ENCODE peak calls at places on chromosome 22, in seven cellular contexts. One of them, this sample, is unnamed.

GRCh38 chr22:41664951-41665350 is 23.7 kb downstream of the SNU13 start:
- DNase-seq in HCT116: no peak
- DNase-seq in H1: no peak
- DNase-seq in HepG2: no peak
- DNase-seq in GM12878: no peak
- DNase-seq in SK-N-SH: no peak
- DNase-seq in K562: no peak
- DNase-seq in this sample: no peak

GRCh38 chr22:46209262-46209661 is 40.8 kb downstream of the CDPF1 start:
- DNase-seq in GM12878: no peak
- DNase-seq in HepG2: no peak
- DNase-seq in SK-N-SH: no peak
- DNase-seq in H1: no peak
- DNase-seq in HCT116: no peak
- DNase-seq in K562: no peak
- DNase-seq in this sample: no peak

GRCh38 chr22:34972498-34972897 is 93.5 kb upstream of the ISX start:
- DNase-seq in K562: no peak
- DNase-seq in GM12878: no peak
- DNase-seq in H1: peak
- DNase-seq in HepG2: no peak
- DNase-seq in SK-N-SH: no peak
- DNase-seq in HCT116: no peak
- DNase-seq in this sample: no peak

GRCh38 chr22:43852605-43853327 is 9.5 kb downstream of the SULT4A1 start:
- DNase-seq in SK-N-SH: no peak
- DNase-seq in K562: no peak
- DNase-seq in GM12878: no peak
- DNase-seq in H1: no peak
- DNase-seq in HepG2: no peak
- DNase-seq in HCT116: no peak
- DNase-seq in this sample: no peak

GRCh38 chr22:28018461-28018927 is 99.4 kb upstream of the PITPNB start:
- DNase-seq in SK-N-SH: no peak
- DNase-seq in K562: no peak
- DNase-seq in GM12878: no peak
- DNase-seq in HCT116: no peak
- DNase-seq in H1: no peak
- DNase-seq in HepG2: no peak
- DNase-seq in this sample: no peak

GRCh38 chr22:16949561-16949960 is 58.5 kb downstream of the GAB4 start:
- DNase-seq in H1: no peak
- DNase-seq in HCT116: peak
- DNase-seq in HepG2: no peak
- DNase-seq in K562: no peak
- DNase-seq in SK-N-SH: no peak
- DNase-seq in GM12878: peak
- DNase-seq in this sample: no peak

GRCh38 chr22:23068096-23068831 is 2.1 kb upstream of the GNAZ start:
- DNase-seq in K562: no peak
- DNase-seq in HCT116: no peak
- DNase-seq in SK-N-SH: no peak
- DNase-seq in H1: no peak
- DNase-seq in HepG2: no peak
- DNase-seq in GM12878: no peak
- DNase-seq in this sample: no peak

GRCh38 chr22:50521710-50522109 is 3.7 kb downstream of the SCO2 start:
- DNase-seq in K562: no peak
- DNase-seq in H1: no peak
- DNase-seq in HCT116: no peak
- DNase-seq in HepG2: no peak
- DNase-seq in GM12878: no peak
- DNase-seq in SK-N-SH: no peak
- DNase-seq in this sample: no peak

GRCh38 chr22:42803454-42803853 is 53.6 kb downstream of the ARFGAP3 start:
- DNase-seq in GM12878: no peak
- DNase-seq in SK-N-SH: peak
- DNase-seq in HepG2: no peak
- DNase-seq in K562: no peak
- DNase-seq in HCT116: no peak
- DNase-seq in H1: no peak
- DNase-seq in this sample: no peak

GRCh38 chr22:37206118-37206840 is 6.0 kb downstream of the SSTR3 start:
- DNase-seq in HCT116: no peak
- DNase-seq in SK-N-SH: no peak
- DNase-seq in GM12878: no peak
- DNase-seq in H1: no peak
- DNase-seq in K562: no peak
- DNase-seq in HepG2: no peak
- DNase-seq in this sample: no peak

GRCh38 chr22:45302047-45302446 is 7.7 kb upstream of the FAM118A start:
- DNase-seq in H1: no peak
- DNase-seq in HepG2: peak
- DNase-seq in K562: no peak
- DNase-seq in HCT116: no peak
- DNase-seq in SK-N-SH: no peak
- DNase-seq in GM12878: no peak
- DNase-seq in this sample: no peak

GRCh38 chr22:23257889-23258825 is 77.8 kb downstream of the BCR start:
- DNase-seq in K562: peak
- DNase-seq in HepG2: no peak
- DNase-seq in HCT116: no peak
- DNase-seq in H1: no peak
- DNase-seq in GM12878: no peak
- DNase-seq in SK-N-SH: no peak
- DNase-seq in this sample: no peak

GRCh38 chr22:18126606-18127005 is 16.0 kb downstream of the TUBA8 start:
- DNase-seq in HCT116: no peak
- DNase-seq in SK-N-SH: no peak
- DNase-seq in H1: no peak
- DNase-seq in GM12878: no peak
- DNase-seq in K562: no peak
- DNase-seq in HepG2: no peak
- DNase-seq in this sample: no peak

GRCh38 chr22:46122511-46122971 is 27.8 kb upstream of the PPARA start:
- DNase-seq in K562: peak
- DNase-seq in H1: peak
- DNase-seq in HCT116: peak
- DNase-seq in SK-N-SH: peak
- DNase-seq in HepG2: peak
- DNase-seq in GM12878: no peak
- DNase-seq in this sample: peak

GRCh38 chr22:38273135-38273761 is 438 bp upstream of the TMEM184B start:
- DNase-seq in K562: no peak
- DNase-seq in HCT116: no peak
- DNase-seq in GM12878: no peak
- DNase-seq in HepG2: no peak
- DNase-seq in SK-N-SH: no peak
- DNase-seq in H1: no peak
- DNase-seq in this sample: no peak

GRCh38 chr22:37187552-37187890 is 526 bp downstream of the C1QTNF6 start:
- DNase-seq in H1: no peak
- DNase-seq in GM12878: no peak
- DNase-seq in K562: no peak
- DNase-seq in HCT116: no peak
- DNase-seq in SK-N-SH: peak
- DNase-seq in HepG2: no peak
- DNase-seq in this sample: no peak

GRCh38 chr22:22924369-22925145 is 36.9 kb downstream of the IGLL5 start:
- DNase-seq in HCT116: no peak
- DNase-seq in GM12878: no peak
- DNase-seq in HepG2: no peak
- DNase-seq in K562: peak
- DNase-seq in SK-N-SH: no peak
- DNase-seq in H1: no peak
- DNase-seq in this sample: no peak

GRCh38 chr22:37169947-37170688 is 17.9 kb downstream of the C1QTNF6 start:
- DNase-seq in H1: no peak
- DNase-seq in HCT116: no peak
- DNase-seq in HepG2: no peak
- DNase-seq in K562: no peak
- DNase-seq in GM12878: no peak
- DNase-seq in SK-N-SH: no peak
- DNase-seq in this sample: no peak

GRCh38 chr22:48630444-48630777 is 1197.3 kb downstream of the BRD1 start:
- DNase-seq in SK-N-SH: no peak
- DNase-seq in H1: no peak
- DNase-seq in HepG2: no peak
- DNase-seq in K562: no peak
- DNase-seq in GM12878: no peak
- DNase-seq in HCT116: no peak
- DNase-seq in this sample: no peak

GRCh38 chr22:49833340-49834007 is 5.8 kb upstream of the BRD1 start:
- DNase-seq in H1: no peak
- DNase-seq in HepG2: no peak
- DNase-seq in GM12878: no peak
- DNase-seq in HCT116: peak
- DNase-seq in K562: no peak
- DNase-seq in SK-N-SH: no peak
- DNase-seq in this sample: peak

GRCh38 chr22:28670153-28670552 is 9.5 kb downstream of the TTC28 start:
- DNase-seq in SK-N-SH: no peak
- DNase-seq in H1: no peak
- DNase-seq in HepG2: no peak
- DNase-seq in K562: no peak
- DNase-seq in HCT116: no peak
- DNase-seq in GM12878: no peak
- DNase-seq in this sample: no peak

GRCh38 chr22:44348963-44349950 is 36.5 kb upstream of the SHISAL1 start:
- DNase-seq in SK-N-SH: peak
- DNase-seq in GM12878: no peak
- DNase-seq in H1: no peak
- DNase-seq in K562: no peak
- DNase-seq in HCT116: no peak
- DNase-seq in HepG2: no peak
- DNase-seq in this sample: no peak

GRCh38 chr22:49971232-49972162 is 10.9 kb downstream of the PIM3 start:
- DNase-seq in HCT116: no peak
- DNase-seq in GM12878: no peak
- DNase-seq in SK-N-SH: peak
- DNase-seq in K562: peak
- DNase-seq in HepG2: no peak
- DNase-seq in H1: peak
- DNase-seq in this sample: peak

GRCh38 chr22:47457509-47458300 is 695.3 kb downstream of the TBC1D22A start:
- DNase-seq in SK-N-SH: no peak
- DNase-seq in GM12878: no peak
- DNase-seq in HepG2: no peak
- DNase-seq in HCT116: no peak
- DNase-seq in H1: no peak
- DNase-seq in K562: no peak
- DNase-seq in this sample: no peak
- TF ChIP-seq JUND in SK-N-SH: no peak
- TF ChIP-seq JUND in GM12878: no peak
- TF ChIP-seq JUND in HepG2: no peak
- TF ChIP-seq JUND in HCT116: no peak
- TF ChIP-seq JUND in H1: no peak
- TF ChIP-seq JUND in K562: no peak
- TF ChIP-seq JUND in this sample: no peak

DNA sequence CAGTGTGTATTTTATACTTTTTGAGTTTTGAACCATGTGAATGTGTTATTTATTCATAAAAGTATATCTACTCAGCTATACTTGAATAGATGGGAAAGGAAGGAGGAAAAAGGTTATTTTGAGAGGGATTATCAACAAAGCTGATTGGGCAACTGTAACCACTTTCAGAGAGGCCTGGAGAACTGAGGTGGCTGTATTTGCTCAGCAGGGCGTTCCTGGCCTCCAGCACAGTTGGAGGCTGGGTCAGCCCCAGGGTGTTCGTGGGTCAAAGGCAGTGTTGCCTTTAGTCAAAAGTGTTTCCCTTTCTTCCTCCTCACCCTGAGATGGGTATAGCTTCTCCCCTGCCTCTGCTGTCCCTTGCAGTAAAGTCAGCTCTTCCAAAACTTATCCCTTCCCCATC is 26.7 kb downstream of the ASCC2 start:
- DNase-seq in SK-N-SH: no peak
- DNase-seq in HCT116: no peak
- DNase-seq in HepG2: peak
- DNase-seq in K562: no peak
- DNase-seq in GM12878: no peak
- DNase-seq in H1: no peak
- DNase-seq in this sample: no peak
- TF ChIP-seq JUND in SK-N-SH: no peak
- TF ChIP-seq JUND in HCT116: no peak
- TF ChIP-seq JUND in HepG2: no peak
- TF ChIP-seq JUND in K562: no peak
- TF ChIP-seq JUND in GM12878: no peak
- TF ChIP-seq JUND in H1: no peak
- TF ChIP-seq JUND in this sample: no peak

DNA sequence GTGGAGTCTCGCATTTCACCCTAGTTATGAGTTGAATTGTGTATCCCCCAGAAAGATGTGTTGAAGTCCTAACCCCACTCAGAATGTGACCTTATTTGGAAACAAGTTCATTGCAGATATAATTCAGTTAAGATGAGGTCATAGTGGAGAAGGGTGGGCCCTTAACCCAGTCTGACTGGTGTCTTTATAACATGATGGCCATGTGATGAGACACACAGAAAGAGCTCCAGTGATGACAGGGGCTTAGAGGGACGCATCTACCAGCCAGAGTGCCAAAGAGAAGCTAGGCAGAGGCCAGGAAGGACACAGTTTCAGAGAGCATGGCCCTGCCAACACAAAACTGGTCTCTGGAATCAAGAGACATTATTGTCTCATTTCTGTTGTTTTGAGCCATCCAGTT is 50.3 kb downstream of the LARGE1 start:
- DNase-seq in HCT116: no peak
- DNase-seq in SK-N-SH: no peak
- DNase-seq in H1: no peak
- DNase-seq in HepG2: peak
- DNase-seq in GM12878: no peak
- DNase-seq in K562: no peak
- DNase-seq in this sample: no peak
- TF ChIP-seq JUND in HCT116: no peak
- TF ChIP-seq JUND in SK-N-SH: no peak
- TF ChIP-seq JUND in H1: no peak
- TF ChIP-seq JUND in HepG2: no peak
- TF ChIP-seq JUND in GM12878: no peak
- TF ChIP-seq JUND in K562: no peak
- TF ChIP-seq JUND in this sample: no peak

DNA sequence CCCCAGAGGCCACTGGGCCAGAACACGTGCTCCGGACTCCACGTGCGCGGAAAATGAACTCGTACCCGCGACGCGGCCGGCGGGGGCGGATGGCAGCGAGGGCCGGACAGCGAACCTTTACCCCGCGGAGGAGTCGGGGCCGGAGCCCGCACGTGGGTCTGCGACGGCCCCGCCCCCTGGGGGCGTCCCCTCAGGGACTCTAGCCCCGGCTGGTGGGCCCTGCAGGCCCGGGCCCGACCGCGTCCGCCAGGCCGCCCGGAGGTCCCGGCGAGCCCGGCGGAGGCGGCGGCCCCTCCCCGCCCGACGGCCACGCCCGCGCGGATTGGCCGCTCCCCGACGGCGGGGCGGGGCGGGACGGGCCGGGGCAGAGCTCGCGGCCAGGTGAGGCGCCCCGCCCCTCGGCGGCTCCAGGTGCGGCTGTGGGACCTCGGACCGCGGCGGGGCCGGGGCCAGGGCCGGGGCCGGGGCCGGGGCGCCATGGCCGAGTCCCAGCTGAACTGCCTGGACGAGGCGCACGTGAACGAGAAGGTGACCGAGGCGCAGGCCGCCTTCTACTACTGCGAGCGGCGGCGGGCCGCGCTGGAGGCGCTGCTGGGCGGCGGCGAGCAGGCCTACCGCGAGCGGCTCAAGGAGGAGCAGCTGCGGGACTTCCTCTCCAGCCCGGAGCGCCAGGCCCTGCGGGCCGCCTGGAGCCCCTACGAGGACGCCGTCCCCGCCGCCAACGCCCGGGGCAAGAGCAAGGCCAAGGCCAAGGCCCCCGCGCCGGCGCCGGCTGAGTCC is at the start of gene FAM83F:
- DNase-seq in SK-N-SH: no peak
- DNase-seq in HepG2: no peak
- DNase-seq in H1: peak
- DNase-seq in K562: no peak
- DNase-seq in GM12878: no peak
- DNase-seq in HCT116: peak
- DNase-seq in this sample: peak
- TF ChIP-seq JUND in SK-N-SH: no peak
- TF ChIP-seq JUND in HepG2: no peak
- TF ChIP-seq JUND in H1: no peak
- TF ChIP-seq JUND in K562: no peak
- TF ChIP-seq JUND in GM12878: no peak
- TF ChIP-seq JUND in HCT116: no peak
- TF ChIP-seq JUND in this sample: no peak